ENCODE peak calls at places on chromosome 13, in seven cellular contexts. Y is ELR, Q is IMR-90, L is NCI-H510A treated with DMSO at 0.1 percent for 48 hours, N is left cardiac atrium, T is pancreas, R is germinal center. V is an unnamed sample.

GRCh38 chr13:107585466-107585865 is 629.9 kb downstream of the LIG4 start:
- DNase-seq in Y (no peak), Q (peak; percentile 46), L (peak; percentile 44), N (no peak), T (no peak), R (no peak), V (no peak)

GRCh38 chr13:32408296-32408998 is 19.5 kb downstream of the N4BP2L1 start:
- DNase-seq in Y (no peak), Q (no peak), L (peak; percentile 75), N (no peak), T (no peak), R (no peak), V (no peak)

GRCh38 chr13:39451301-39451700 is 151.7 kb downstream of the LHFPL6 start:
- DNase-seq in Y (no peak), Q (peak; percentile 16), L (no peak), N (no peak), T (no peak), R (no peak), V (no peak)

GRCh38 chr13:112651306-112651705 is 38.5 kb upstream of the ATP11A start:
- DNase-seq in Y (no peak), Q (no peak), L (no peak), N (no peak), T (no peak), R (no peak), V (no peak)

GRCh38 chr13:22496803-22497508 is 683.8 kb upstream of the SGCG start:
- DNase-seq in Y (no peak), Q (no peak), L (no peak), N (no peak), T (no peak), R (no peak), V (no peak)

GRCh38 chr13:49300716-49301589 is 53.2 kb downstream of the CDADC1 start:
- DNase-seq in Y (peak; percentile 86), Q (peak; percentile 76), L (peak; percentile 73), N (peak; percentile 43), T (peak; percentile 63), R (peak; percentile 84), V (peak; percentile 63)

GRCh38 chr13:35512271-35512920 is 35.9 kb upstream of the MAB21L1 start:
- DNase-seq in Y (peak; percentile 96), Q (peak; percentile 90), L (no peak), N (no peak), T (no peak), R (no peak), V (peak; percentile 92)

GRCh38 chr13:114128624-114129522 is 3.5 kb downstream of the RASA3 start:
- DNase-seq in Y (peak; percentile 98), Q (peak; percentile 95), L (no peak), N (peak; percentile 89), T (no peak), R (peak; percentile 89), V (peak; percentile 77)

GRCh38 chr13:42047561-42048322 is 706 bp upstream of the DGKH start:
- DNase-seq in Y (peak; percentile 82), Q (peak; percentile 70), L (no peak), N (peak; percentile 47), T (peak; percentile 36), R (peak; percentile 31), V (peak; percentile 66)

GRCh38 chr13:67549331-67549730 is 319.2 kb upstream of the PCDH9 start:
- DNase-seq in Y (peak; percentile 85), Q (peak; percentile 91), L (no peak), N (no peak), T (no peak), R (no peak), V (peak; percentile 50)

GRCh38 chr13:40657961-40658360 is 8.5 kb downstream of the FOXO1 start:
- DNase-seq in Y (no peak), Q (no peak), L (no peak), N (no peak), T (no peak), R (no peak), V (no peak)

GRCh38 chr13:104592127-104592526 is 1525.9 kb upstream of the SLC10A2 start:
- DNase-seq in Y (peak; percentile 63), Q (peak; percentile 76), L (no peak), N (no peak), T (no peak), R (no peak), V (peak; percentile 66)